ENCODE peak calls at places on chromosomes 16 and 17, in six cellular contexts. L is vagina, V is IMR-90, H is HCT116, N is body of pancreas, G is spleen. F is an unnamed sample. For H3K4me1, the result is how much of the 10 kb centered on the place peaks cover.

GRCh38 chr17:41967141-41967920 is 736 bp downstream of the CNP start:
- DNase-seq in V (no peak), L (no peak), H (peak), G (peak), N (peak), F (peak)

GRCh38 chr16:24255446-24256352 is at the start of gene CACNG3:
- DNase-seq in N (peak), L (no peak), V (peak), H (no peak), G (peak), F (no peak)

GRCh38 chr17:7688808-7689316 is 585 bp downstream of the WRAP53 start:
- DNase-seq in G (no peak), H (no peak), N (no peak), V (no peak), L (no peak), F (no peak)

GRCh38 chr16:80123189-80123588 is 417.6 kb upstream of the DYNLRB2 start:
- DNase-seq in L (no peak), N (no peak), H (no peak), V (no peak), G (no peak), F (no peak)

GRCh38 chr17:80612997-80613731 is 68.5 kb downstream of the RPTOR start:
- DNase-seq in H (no peak), V (no peak), L (no peak), G (no peak), N (no peak), F (no peak)

GRCh38 chr17:3576970-3577369 is 19.4 kb upstream of the TRPV3 start:
- DNase-seq in N (no peak), G (no peak), L (no peak), H (no peak), V (no peak), F (no peak)

GRCh38 chr17:80265205-80266068 is 4.8 kb downstream of the RNF213 start:
- DNase-seq in G (no peak), L (no peak), H (no peak), N (no peak), V (no peak), F (no peak)

GRCh38 chr17:82372063-82372590 is 562 bp downstream of the UTS2R start:
- DNase-seq in G (no peak), V (no peak), H (no peak), L (no peak), N (no peak), F (no peak)

GRCh38 chr16:11361043-11361442 is 15.8 kb downstream of the RMI2 start:
- DNase-seq in L (no peak), H (no peak), N (no peak), V (no peak), G (no peak), F (no peak)

GRCh38 chr16:12899529-12900168 is 1.7 kb upstream of the SHISA9 start:
- DNase-seq in N (no peak), G (no peak), L (no peak), V (no peak), H (no peak), F (no peak)

GRCh38 chr17:13253746-13254410 is 236.1 kb upstream of the ELAC2 start:
- DNase-seq in H (no peak), G (no peak), L (no peak), V (no peak), N (no peak), F (no peak)

GRCh38 chr17:59607817-59608403 is 11.8 kb upstream of the CLTC start:
- DNase-seq in G (no peak), H (no peak), L (no peak), N (no peak), V (no peak), F (no peak)

GRCh38 chr17:74860229-74860998 is 729 bp upstream of the GRIN2C start:
- DNase-seq in N (no peak), L (no peak), V (no peak), G (no peak), H (no peak), F (no peak)

GRCh38 chr17:416293-417206 is 63.9 kb upstream of the RPH3AL start:
- DNase-seq in H (no peak), N (no peak), G (peak), L (no peak), V (no peak), F (no peak)

GRCh38 chr17:81518785-81519283 is 6.2 kb upstream of the ACTG1 start:
- DNase-seq in G (peak), N (peak), H (no peak), V (no peak), L (no peak), F (no peak)

GRCh38 chr17:56319531-56319930 is 166.3 kb downstream of the ANKFN1 start:
- DNase-seq in L (no peak), H (peak), V (peak), N (no peak), G (no peak), F (no peak)

GRCh38 chr17:38464251-38464722 is 36.0 kb downstream of the ARHGAP23 start:
- DNase-seq in H (no peak), N (no peak), L (no peak), G (no peak), V (no peak), F (peak)

GRCh38 chr17:46940692-46941404 is 17.9 kb downstream of the GOSR2 start:
- DNase-seq in L (no peak), V (peak), N (peak), G (peak), H (peak), F (peak)

GRCh38 chr17:40646791-40647548 is 648 bp downstream of the SMARCE1 start:
- DNase-seq in N (peak), H (peak), L (no peak), G (no peak), V (peak), F (no peak)

GRCh38 chr16:1088295-1089170 is 7.5 kb downstream of the C1QTNF8 start:
- DNase-seq in G (no peak), V (no peak), L (no peak), N (no peak), H (no peak), F (no peak)

GRCh38 chr17:66904760-66905637 is 59.5 kb upstream of the CACNG4 start:
- DNase-seq in L (no peak), G (peak), V (peak), H (no peak), N (peak), F (no peak)

GRCh38 chr17:21542070-21542469 is 150.3 kb upstream of the KCNJ18 start:
- DNase-seq in N (no peak), L (no peak), H (no peak), V (no peak), G (no peak), F (no peak)

GRCh38 chr16:4316732-4317461 is 1.0 kb downstream of the GLIS2 start:
- DNase-seq in L (no peak), V (no peak), H (no peak), N (peak), G (no peak), F (no peak)

GRCh38 chr17:62792122-62792800 is 15.9 kb downstream of the MARCHF10 start:
- DNase-seq in G (no peak), L (no peak), V (peak), N (peak), H (peak), F (no peak)

GRCh38 chr16:4915226-4915761 is 21.7 kb downstream of the PPL start:
- DNase-seq in H (peak), G (no peak), V (peak), N (no peak), L (no peak), F (no peak)

GRCh38 chr17:73542323-73542722 is 101.9 kb downstream of the SDK2 start:
- DNase-seq in G (no peak), L (no peak), V (no peak), H (no peak), N (no peak), F (no peak)

DNA sequence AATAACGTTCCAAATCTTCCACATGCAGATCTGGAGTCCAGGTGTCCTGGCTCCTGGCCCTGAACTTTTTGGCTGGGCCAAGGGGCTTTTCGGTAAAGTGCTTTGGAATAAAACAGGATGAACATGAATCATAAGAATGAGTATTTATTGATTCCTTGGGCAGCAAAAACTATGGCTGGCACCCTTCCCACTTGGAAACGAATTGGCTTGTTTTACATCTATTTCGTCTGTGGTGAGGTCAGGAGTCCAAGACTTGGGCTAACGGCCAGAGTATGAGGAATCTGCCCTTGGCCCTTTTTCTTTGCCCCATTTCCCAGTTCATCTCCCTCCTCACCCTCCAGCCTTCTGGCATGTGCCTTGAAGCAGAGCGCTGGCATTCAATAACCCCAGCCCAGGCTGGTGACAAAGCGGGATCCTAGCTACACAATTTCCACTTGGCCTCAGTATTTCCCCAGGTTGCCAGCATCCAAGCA is 4.1 kb upstream of the UBTF start:
- DNase-seq in N (peak), L (no peak), V (peak), G (no peak), H (no peak), F (no peak)
- H3K27ac ChIP-seq in N (peak), L (no peak), V (no peak), G (peak), H (peak), F (no peak)

GRCh38 chr17:76995352-76996105 is 127.3 kb downstream of the MGAT5B start:
- DNase-seq in H (no peak), N (no peak), G (no peak), L (no peak), V (no peak), F (no peak)
- H3K4me1 ChIP-seq in H (under half), N (under half), G (under half), L (under half), V (under half), F (under half)

GRCh38 chr16:30429678-30430427 is at the start of gene DCTPP1:
- DNase-seq in N (peak), V (peak), H (peak), G (peak), L (no peak), F (peak)
- TF ChIP-seq POLR2A in N (peak), V (no peak), H (peak), G (no peak), L (no peak), F (no peak)

DNA sequence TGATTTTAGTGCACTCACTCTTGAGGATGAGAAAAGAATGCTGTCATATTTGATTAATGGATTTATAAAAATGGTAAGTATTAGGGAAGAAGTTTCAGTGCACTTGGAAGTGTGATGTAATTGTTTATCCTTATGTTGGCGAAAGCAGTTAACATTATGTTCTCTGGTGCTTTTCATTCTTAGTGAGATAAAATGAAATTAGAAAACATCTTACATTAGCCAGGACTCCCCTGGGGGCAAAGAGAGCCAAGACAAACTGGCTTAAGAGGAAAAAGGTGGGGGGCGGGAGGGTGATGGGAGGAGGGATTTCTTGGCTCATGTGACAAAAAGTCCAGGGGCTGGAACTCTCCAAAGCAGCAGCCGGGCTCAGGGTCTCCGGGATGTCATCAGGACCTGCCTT is 73.2 kb downstream of the KNOP1 start:
- DNase-seq in G (no peak), H (no peak), V (peak), L (no peak), N (peak), F (peak)
- H3K27ac ChIP-seq in G (no peak), H (no peak), V (no peak), L (no peak), N (no peak), F (peak)